ENCODE peak calls at places on chromosomes 16 and 17, in four cellular contexts. J is HCT116, C is tibial nerve, R is pancreas. S is an unnamed sample.

GRCh38 chr17:45227631-45228120 is 6.0 kb downstream of the FMNL1 start:
- DNase-seq in R (peak; percentile 55), J (no peak), C (no peak), S (peak; percentile 50)

GRCh38 chr16:80080287-80080851 is 460.4 kb upstream of the DYNLRB2 start:
- DNase-seq in C (no peak), R (no peak), J (no peak), S (no peak)

GRCh38 chr17:683499-684254 is 31.0 kb downstream of the VPS53 start:
- DNase-seq in J (no peak), C (no peak), R (no peak), S (no peak)

GRCh38 chr17:4175921-4176802 is 33.2 kb downstream of the CYB5D2 start:
- DNase-seq in C (no peak), J (no peak), R (no peak), S (no peak)

GRCh38 chr17:82859431-82860403 is 19.9 kb upstream of the ZNF750 start:
- DNase-seq in J (peak; percentile 91), C (no peak), R (no peak), S (peak; percentile 59)

GRCh38 chr17:77391668-77392375 is 251.1 kb downstream of the SEC14L1 start:
- DNase-seq in R (peak; percentile 44), J (no peak), C (peak; percentile 81), S (peak; percentile 74)

GRCh38 chr17:41530062-41531048 is 2.2 kb upstream of the KRT19 start:
- DNase-seq in J (peak; percentile 86), C (no peak), R (peak; percentile 9), S (no peak)

GRCh38 chr16:85057212-85057889 is 29.8 kb downstream of the KIAA0513 start:
- DNase-seq in J (peak; percentile 19), R (no peak), C (no peak), S (no peak)

GRCh38 chr17:76239538-76240274 is 587 bp downstream of the RNF157 start:
- DNase-seq in R (peak; percentile 78), J (no peak), C (no peak), S (no peak)

GRCh38 chr16:52548261-52549010 is 1.5 kb upstream of the TOX3 start:
- DNase-seq in C (no peak), R (no peak), J (no peak), S (no peak)
- H3K27ac ChIP-seq in C (no peak overlapping the region), R (no peak overlapping the region), J (no peak overlapping the region), S (no peak overlapping the region)

GRCh38 chr17:18356624-18357023 is 6.7 kb downstream of the SHMT1 start:
- DNase-seq in R (no peak), J (no peak), C (peak; percentile 77), S (peak; percentile 60)
- H3K4me1 ChIP-seq in R (no peaks in the 10 kb centered on the region), J (no peaks in the 10 kb centered on the region), C (no peaks in the 10 kb centered on the region), S (no peaks in the 10 kb centered on the region)

GRCh38 chr17:81397314-81398169 is 2.3 kb downstream of the BAHCC1 start:
- DNase-seq in R (peak; percentile 83), J (no peak), C (no peak), S (peak; percentile 80)
- H3K27me3 ChIP-seq in R (no peaks in the 10 kb centered on the region), J (no peaks in the 10 kb centered on the region), C (no peaks in the 10 kb centered on the region), S (no peaks in the 10 kb centered on the region)

GRCh38 chr17:60392845-60393702 is 1.1 kb upstream of the USP32 start:
- DNase-seq in J (peak; percentile 24), C (peak; percentile 40), R (no peak), S (no peak)

GRCh38 chr17:60390881-60391418 is 983 bp downstream of the USP32 start:
- DNase-seq in J (no peak), R (no peak), C (peak; percentile 25), S (peak; percentile 33)

GRCh38 chr17:60390223-60390622 is 1.7 kb downstream of the USP32 start:
- DNase-seq in J (no peak), C (no peak), R (no peak), S (no peak)

GRCh38 chr17:60392042-60392844 is at the start of gene USP32:
- DNase-seq in J (peak; percentile 96), R (peak; percentile 99), C (peak; percentile 99), S (peak; percentile 99)

GRCh38 chr17:60391419-60392041 is 403 bp downstream of the USP32 start:
- DNase-seq in J (no peak), C (peak; percentile 39), R (peak; percentile 87), S (no peak)
- H3K27ac ChIP-seq in J (peak overlapping the region; percentile 94), C (peak overlapping the region; percentile 97), R (peak overlapping the region; percentile 87), S (peak overlapping the region; percentile 92)

DNA sequence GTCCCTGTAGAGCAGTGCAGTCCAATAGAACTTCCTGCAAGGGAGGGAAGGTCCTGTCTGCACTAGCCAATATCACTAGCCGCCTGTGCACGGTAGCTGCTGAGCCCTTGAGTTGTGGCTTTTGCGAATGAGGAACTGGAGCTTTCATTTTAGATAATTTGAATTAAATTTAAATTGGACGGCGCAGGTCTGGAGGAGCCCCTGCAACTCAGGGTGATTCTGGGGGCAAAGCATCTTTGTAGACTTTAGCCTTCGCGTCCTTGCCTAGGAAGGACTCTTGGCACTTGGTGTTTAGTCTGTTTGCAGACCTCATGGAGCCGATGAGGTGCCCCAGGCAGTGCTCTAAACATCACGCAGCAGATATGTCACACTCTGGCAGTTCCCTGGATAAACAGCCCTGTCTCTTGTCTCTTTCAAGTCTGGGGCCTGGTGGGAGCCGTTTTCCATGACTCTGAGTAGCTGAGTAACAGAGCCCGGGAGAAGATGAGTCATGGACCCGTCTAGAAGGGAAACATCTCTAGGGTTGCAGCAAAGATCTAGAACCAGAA is 122.1 kb downstream of the CCDC182 start:
- DNase-seq in J (no peak), R (no peak), C (no peak), S (no peak)
- H3K4me1 ChIP-seq in J (peaks cover 7% of the 10 kb centered on the region), R (no peaks in the 10 kb centered on the region), C (no peaks in the 10 kb centered on the region), S (peaks cover 4% of the 10 kb centered on the region)

GRCh38 chr17:31919802-31920525 is 16.8 kb upstream of the SUZ12 start:
- DNase-seq in J (no peak), C (no peak), R (no peak), S (no peak)
- H3K27me3 ChIP-seq in J (no peaks in the 10 kb centered on the region), C (no peaks in the 10 kb centered on the region), R (no peaks in the 10 kb centered on the region), S (peaks cover 36% of the 10 kb centered on the region)

DNA sequence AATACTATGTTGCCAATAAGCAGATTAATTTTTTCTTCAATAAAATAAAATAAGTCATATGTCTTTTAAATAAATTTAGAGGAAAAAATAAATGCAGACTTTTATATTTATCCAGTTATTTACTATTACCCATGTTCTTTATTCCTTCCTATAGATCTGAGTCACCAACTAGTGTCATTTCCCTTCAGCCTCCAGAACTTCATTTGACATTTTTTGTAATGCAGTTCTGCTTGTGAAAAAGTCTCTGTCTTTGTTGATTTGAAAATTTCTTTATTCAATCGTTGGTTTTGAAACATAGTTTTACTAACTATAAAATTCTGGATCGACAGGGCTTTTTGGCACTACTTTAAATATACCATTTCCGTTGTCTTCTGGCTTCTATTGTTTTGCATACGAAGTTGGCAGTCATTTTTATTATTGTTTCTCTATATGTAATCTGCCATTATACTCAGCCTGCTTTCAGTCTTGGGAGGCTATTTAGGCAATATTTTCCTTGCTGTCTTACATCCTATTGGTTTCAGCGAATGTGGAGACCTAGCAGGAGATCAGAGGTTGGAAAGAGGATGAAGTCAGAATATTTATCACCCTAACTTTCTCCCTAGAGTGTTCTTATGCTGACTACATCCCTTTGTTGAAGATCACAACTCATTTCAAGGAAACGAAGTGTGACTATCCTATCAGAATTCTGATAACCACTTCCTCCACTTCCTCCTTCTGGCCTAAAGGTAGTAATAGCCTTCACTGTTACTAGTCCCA is 42.0 kb upstream of the SLC6A2 start:
- DNase-seq in C (no peak), J (no peak), R (no peak), S (no peak)
- H3K27ac ChIP-seq in C (no peak overlapping the region), J (no peak overlapping the region), R (no peak overlapping the region), S (no peak overlapping the region)

GRCh38 chr17:65062168-65062915 is 5.8 kb upstream of the GNA13 start:
- DNase-seq in C (no peak), R (no peak), J (no peak), S (no peak)

GRCh38 chr17:65058615-65059014 is 2.1 kb upstream of the GNA13 start:
- DNase-seq in J (no peak), C (no peak), R (no peak), S (no peak)

GRCh38 chr17:65060855-65061254 is 4.3 kb upstream of the GNA13 start:
- DNase-seq in C (no peak), R (no peak), J (no peak), S (no peak)

GRCh38 chr17:65064452-65065019 is 8.0 kb upstream of the GNA13 start:
- DNase-seq in J (no peak), C (no peak), R (no peak), S (no peak)

DNA sequence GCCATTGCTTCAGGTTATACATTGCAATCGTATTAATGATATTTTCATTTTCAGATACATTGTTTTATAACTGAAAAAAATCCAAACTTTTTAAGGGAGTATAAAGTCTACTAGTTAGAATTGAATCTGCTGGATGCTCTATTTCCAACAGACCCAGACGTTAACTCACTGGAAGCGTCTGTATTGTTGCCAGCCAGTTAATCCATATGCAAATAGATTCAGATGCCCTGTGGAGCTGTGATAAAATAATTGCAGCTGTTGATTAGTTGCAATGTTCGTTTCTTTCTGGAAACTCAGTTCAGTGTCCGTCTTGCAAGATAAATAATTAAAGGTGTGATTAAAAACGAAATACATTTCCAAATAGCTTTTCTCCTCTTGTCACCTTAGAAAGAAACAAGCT is 5.1 kb upstream of the GNA13 start:
- DNase-seq in C (no peak), R (no peak), J (no peak), S (no peak)
- H3K4me1 ChIP-seq in C (no peaks in the 10 kb centered on the region), R (peaks cover 11% of the 10 kb centered on the region), J (peaks cover 28% of the 10 kb centered on the region), S (peaks cover 9% of the 10 kb centered on the region)

S was measured in psoas muscle.